ENCODE peak calls at places on chromosomes 4 and X, in five cellular contexts. X, T, H, E and U are unnamed samples.

GRCh38 chr4:151144329-151145072 is 45.1 kb downstream of the RPS3A start:
- DNase-seq in X (no peak), T (no peak), H (no peak), E (no peak), U (no peak)

GRCh38 chr4:105683038-105683437 is 25.5 kb downstream of the INTS12 start:
- DNase-seq in X (no peak), T (no peak), H (peak), E (no peak), U (no peak)

GRCh38 chrX:69988955-69989394 is 60.8 kb downstream of the AWAT2 start:
- DNase-seq in X (no peak), T (peak), H (no peak), E (no peak), U (peak)

GRCh38 chr4:145066063-145066501 is 31.9 kb downstream of the ANAPC10 start:
- DNase-seq in X (no peak), T (no peak), H (no peak), E (no peak), U (no peak)

GRCh38 chr4:63919636-63920365 is 489.4 kb downstream of the TECRL start:
- DNase-seq in X (no peak), T (no peak), H (no peak), E (no peak), U (no peak)

GRCh38 chr4:121421594-121421993 is 40.8 kb upstream of the QRFPR start:
- DNase-seq in X (no peak), T (no peak), H (no peak), E (peak), U (no peak)

GRCh38 chr4:142984871-142985585 is 138.9 kb upstream of the INPP4B start:
- DNase-seq in X (no peak), T (no peak), H (peak), E (peak), U (no peak)

GRCh38 chr4:87896020-87896621 is 63.4 kb downstream of the MEPE start:
- DNase-seq in X (peak), T (no peak), H (no peak), E (no peak), U (peak)

GRCh38 chr4:1961038-1961437 is 47.7 kb downstream of the NELFA start:
- DNase-seq in X (no peak), T (no peak), H (peak), E (no peak), U (no peak)

GRCh38 chr4:17273047-17273446 is 238.8 kb downstream of the QDPR start:
- DNase-seq in X (no peak), T (no peak), H (no peak), E (no peak), U (no peak)

GRCh38 chrX:112512509-112512908 is 167.2 kb downstream of the LHFPL1 start:
- DNase-seq in X (no peak), T (no peak), H (no peak), E (no peak), U (no peak)

GRCh38 chr4:63717384-63717783 is 691.9 kb downstream of the TECRL start:
- DNase-seq in X (no peak), T (no peak), H (no peak), E (peak), U (no peak)

GRCh38 chr4:54367059-54367458 is 138.0 kb downstream of the PDGFRA start:
- DNase-seq in X (no peak), T (no peak), H (no peak), E (no peak), U (no peak)

GRCh38 chrX:47637546-47638195 is 7.9 kb upstream of the CFP start:
- DNase-seq in X (no peak), T (peak), H (no peak), E (no peak), U (peak)

GRCh38 chr4:75985116-75985515 is 5.6 kb downstream of the SDAD1 start:
- DNase-seq in X (peak), T (no peak), H (no peak), E (no peak), U (no peak)

GRCh38 chr4:76306882-76307669 is 543 bp downstream of the STBD1 start:
- DNase-seq in X (peak), T (peak), H (peak), E (no peak), U (peak)

GRCh38 chr4:133058701-133059100 is 90.4 kb upstream of the PCDH10 start:
- DNase-seq in X (no peak), T (no peak), H (no peak), E (no peak), U (no peak)

GRCh38 chrX:154368630-154369452 is 5.6 kb downstream of the FLNA start:
- DNase-seq in X (peak), T (peak), H (peak), E (peak), U (peak)

GRCh38 chr4:151486166-151486565 is 77.2 kb downstream of the FHIP1A start:
- DNase-seq in X (peak), T (no peak), H (no peak), E (no peak), U (no peak)

GRCh38 chrX:153423652-153424051 is 12.4 kb downstream of the ZFP92 start:
- DNase-seq in X (no peak), T (peak), H (peak), E (no peak), U (peak)

GRCh38 chrX:341541-342101 is 23.0 kb upstream of the GTPBP6 start:
- DNase-seq in X (no peak), T (peak), H (peak), E (no peak), U (peak)

GRCh38 chr4:128286474-128287158 is 997 bp downstream of the PGRMC2 start:
- DNase-seq in X (no peak), T (no peak), H (peak), E (peak), U (no peak)

GRCh38 chrX:109533005-109533404 is 3.6 kb upstream of the NXT2 start:
- DNase-seq in X (no peak), T (no peak), H (no peak), E (peak), U (no peak)

GRCh38 chr4:184937745-184938144 is 80.5 kb upstream of the HELT start:
- DNase-seq in X (no peak), T (no peak), H (peak), E (no peak), U (no peak)

DNA sequence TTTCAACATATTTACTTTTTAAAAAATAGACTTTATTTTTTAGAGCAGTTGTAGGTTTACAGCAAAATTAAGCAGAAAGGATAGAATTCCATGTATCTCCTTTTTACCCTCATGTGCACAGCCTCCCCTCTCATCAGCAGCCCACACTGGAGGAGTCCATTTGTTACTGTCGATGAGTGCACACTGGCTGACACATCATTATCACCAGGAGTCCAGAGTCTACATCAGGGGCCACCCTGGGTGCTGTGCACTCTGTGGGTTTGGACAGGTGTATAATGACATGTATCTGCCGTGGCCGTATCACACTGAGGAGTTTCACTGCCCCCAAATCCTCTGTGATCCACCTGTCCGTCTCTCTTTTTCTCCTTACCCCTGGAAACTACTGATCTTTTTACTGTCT is 26.3 kb downstream of the TBC1D14 start:
- DNase-seq in X (no peak), T (no peak), H (no peak), E (no peak), U (no peak)
- H3K4me3 ChIP-seq in X (no peak), T (no peak), H (no peak), E (no peak), U (no peak)

DNA sequence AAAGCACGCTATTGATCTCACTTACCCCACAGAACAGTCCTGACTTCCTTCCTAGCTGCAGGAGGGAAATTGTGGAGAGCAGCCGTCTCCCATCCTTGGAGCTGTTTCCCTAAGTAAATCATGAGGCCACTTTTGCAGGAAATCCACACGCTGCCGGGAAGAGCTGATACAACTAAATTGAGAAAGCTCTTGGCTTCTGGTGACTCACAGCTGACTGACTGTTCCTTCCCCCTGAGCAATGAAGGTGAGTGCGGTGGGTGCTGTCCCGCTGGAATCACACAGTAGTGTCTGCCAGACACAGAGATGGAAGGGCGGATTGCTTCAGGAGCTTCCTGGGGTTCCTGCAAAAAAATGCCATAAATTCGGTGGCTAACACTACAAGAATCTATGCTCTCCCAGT is 268.9 kb downstream of the ASMT start:
- DNase-seq in X (peak), T (no peak), H (no peak), E (no peak), U (no peak)
- H3K4me3 ChIP-seq in X (no peak), T (no peak), H (no peak), E (no peak), U (no peak)

DNA sequence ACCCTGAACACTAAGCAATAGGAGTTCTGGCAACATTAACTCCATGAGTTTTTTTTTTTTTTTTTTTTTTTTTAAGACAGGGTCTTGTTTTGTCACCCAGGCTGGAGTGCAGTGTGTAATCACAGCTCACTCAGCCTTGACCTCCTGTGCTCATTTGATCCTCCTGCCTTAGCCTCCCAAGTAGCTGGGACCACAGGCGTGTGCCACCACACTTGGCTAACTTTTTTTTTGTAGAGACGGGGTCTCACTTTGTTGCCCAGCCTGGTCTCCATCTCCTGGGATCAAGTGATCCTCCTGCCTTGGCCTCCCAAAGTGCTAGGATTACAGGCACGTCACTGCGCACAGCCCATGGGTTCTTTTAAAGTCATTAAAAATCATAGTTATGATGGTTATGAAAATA is 5.1 kb downstream of the RHOH start:
- DNase-seq in X (no peak), T (no peak), H (no peak), E (peak), U (no peak)
- H3K4me3 ChIP-seq in X (no peak), T (no peak), H (no peak), E (peak), U (no peak)

GRCh38 chrX:133786382-133786781 is 199.0 kb downstream of the GPC3 start:
- DNase-seq in X (no peak), T (no peak), H (no peak), E (no peak), U (no peak)
- H3K4me3 ChIP-seq in X (no peak), T (no peak), H (no peak), E (no peak), U (no peak)

GRCh38 chrX:28586891-28587635 is at the start of gene IL1RAPL1:
- DNase-seq in X (no peak), T (no peak), H (peak), E (peak), U (no peak)

GRCh38 chrX:28589048-28589447 is 1.8 kb downstream of the IL1RAPL1 start:
- DNase-seq in X (no peak), T (no peak), H (no peak), E (no peak), U (no peak)

GRCh38 chrX:28591542-28591941 is 4.3 kb downstream of the IL1RAPL1 start:
- DNase-seq in X (no peak), T (no peak), H (no peak), E (no peak), U (no peak)

GRCh38 chrX:28586291-28586690 is 955 bp upstream of the IL1RAPL1 start:
- DNase-seq in X (no peak), T (peak), H (no peak), E (no peak), U (no peak)

DNA sequence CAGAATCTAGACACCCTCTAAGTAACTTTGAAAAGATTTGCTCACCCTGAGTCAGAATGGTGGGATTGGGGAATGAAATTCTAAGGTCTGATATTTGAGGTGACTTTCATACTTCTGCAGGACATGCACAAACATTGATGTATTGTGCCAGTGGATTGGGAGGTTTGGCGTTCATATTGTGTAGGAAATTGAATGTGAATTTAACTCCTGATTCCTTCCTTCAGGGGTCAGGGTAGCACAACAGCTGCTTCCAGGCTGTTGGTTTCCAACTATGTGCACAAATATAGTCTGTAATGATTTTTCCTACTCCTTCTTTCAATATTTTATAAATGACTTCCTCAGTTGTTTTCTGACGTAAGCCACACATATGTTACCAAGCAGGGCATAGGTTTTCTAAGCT is 3.1 kb downstream of the IL1RAPL1 start:
- DNase-seq in X (no peak), T (no peak), H (no peak), E (no peak), U (no peak)
- H3K4me3 ChIP-seq in X (no peak), T (peak), H (no peak), E (no peak), U (no peak)

GRCh38 chr4:112881842-112882241 is 167.6 kb upstream of the ANK2 start:
- DNase-seq in X (no peak), T (no peak), H (peak), E (no peak), U (no peak)
- H3K4me3 ChIP-seq in X (no peak), T (peak), H (no peak), E (no peak), U (no peak)

GRCh38 chr4:42489095-42489494 is 91.8 kb downstream of the SHISA3 start:
- DNase-seq in X (no peak), T (no peak), H (no peak), E (peak), U (no peak)

GRCh38 chr4:42487230-42487629 is 89.9 kb downstream of the SHISA3 start:
- DNase-seq in X (no peak), T (no peak), H (no peak), E (no peak), U (no peak)

GRCh38 chr4:42488554-42488953 is 91.3 kb downstream of the SHISA3 start:
- DNase-seq in X (no peak), T (no peak), H (no peak), E (peak), U (no peak)

GRCh38 chr4:42488114-42488513 is 90.8 kb downstream of the SHISA3 start:
- DNase-seq in X (no peak), T (no peak), H (no peak), E (peak), U (no peak)

GRCh38 chr4:42490015-42490414 is 92.7 kb downstream of the SHISA3 start:
- DNase-seq in X (no peak), T (no peak), H (no peak), E (peak), U (no peak)
- H3K4me3 ChIP-seq in X (no peak), T (no peak), H (no peak), E (peak), U (no peak)

DNA sequence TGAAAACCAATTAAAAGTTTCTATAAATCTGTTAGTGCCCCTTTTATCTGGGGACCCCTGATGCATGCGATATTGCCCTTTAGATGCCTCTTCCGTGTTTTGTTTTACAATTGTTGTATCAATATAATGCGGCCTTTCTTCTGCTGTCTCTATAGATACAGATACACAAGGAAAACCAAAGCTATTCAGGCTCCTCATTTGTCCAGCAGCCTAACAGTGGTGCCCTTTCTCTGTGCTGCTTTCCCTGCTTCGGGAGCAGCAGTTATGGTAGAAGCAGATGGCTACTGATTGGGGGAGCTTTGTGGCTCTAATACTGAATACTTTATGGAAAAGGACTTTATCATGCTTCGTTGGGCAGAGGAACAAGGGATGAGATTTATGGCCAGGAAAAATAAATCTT is 10.6 kb upstream of the PRDM8 start:
- DNase-seq in X (no peak), T (no peak), H (no peak), E (no peak), U (no peak)
- H3K4me3 ChIP-seq in X (no peak), T (no peak), H (no peak), E (no peak), U (no peak)